ENCODE peak calls at places on chromosomes 5 and 9, in seven cellular contexts. G is sigmoid colon; W is left ventricle myocardium inferior; A is aorta; J is CD8-positive, alpha-beta T cell; D is NT2/D1; R is tibial nerve. I is an unnamed sample. For H3K27me3 and H3K36me3, the result is how much of the 10 kb centered on the place peaks cover.

GRCh38 chr5:134122530-134122929 is 8.0 kb downstream of the TCF7 start:
- DNase-seq in D (no peak), R (no peak), W (no peak), J (peak), A (no peak), G (no peak), I (no peak)

GRCh38 chr9:105425817-105426433 is 21.9 kb upstream of the FSD1L start:
- DNase-seq in G (no peak), D (no peak), J (no peak), W (no peak), A (no peak), R (no peak), I (no peak)

GRCh38 chr5:52334367-52334766 is 453.3 kb upstream of the ITGA1 start:
- DNase-seq in A (no peak), W (no peak), G (no peak), R (no peak), D (no peak), J (no peak), I (peak)

GRCh38 chr9:69549310-69550202 is 122.6 kb downstream of the APBA1 start:
- DNase-seq in W (no peak), J (no peak), A (no peak), D (peak), G (no peak), R (peak), I (peak)

GRCh38 chr9:134559013-134559412 is 82.6 kb upstream of the COL5A1 start:
- DNase-seq in A (no peak), J (no peak), W (no peak), R (no peak), D (no peak), G (peak), I (no peak)

GRCh38 chr5:43121565-43122484 is 1.1 kb downstream of the ZNF131 start:
- DNase-seq in W (no peak), A (no peak), D (no peak), J (no peak), G (no peak), R (no peak), I (no peak)

GRCh38 chr5:72525816-72526215 is 18.6 kb upstream of the ZNF366 start:
- DNase-seq in R (peak), J (no peak), A (no peak), G (no peak), W (no peak), D (no peak), I (no peak)

GRCh38 chr9:35836595-35836994 is 7.6 kb downstream of the TMEM8B start:
- DNase-seq in G (peak), A (no peak), D (no peak), R (no peak), W (no peak), J (no peak), I (no peak)

GRCh38 chr9:124518116-124518515 is 10.9 kb upstream of the NR5A1 start:
- DNase-seq in W (no peak), A (no peak), J (no peak), G (no peak), D (no peak), R (no peak), I (no peak)

GRCh38 chr5:26757941-26758340 is 280.4 kb downstream of the CDH9 start:
- DNase-seq in G (no peak), R (no peak), J (no peak), A (no peak), W (no peak), D (no peak), I (no peak)

GRCh38 chr5:53503819-53504218 is 23.4 kb downstream of the FST start:
- DNase-seq in W (no peak), J (no peak), R (no peak), G (no peak), A (no peak), D (no peak), I (no peak)

GRCh38 chr9:11235061-11235460 is 622.3 kb upstream of the PTPRD start:
- DNase-seq in A (no peak), J (no peak), D (no peak), W (no peak), R (no peak), G (no peak), I (no peak)

GRCh38 chr5:169100735-169101075 is 200.2 kb downstream of the SLIT3 start:
- DNase-seq in G (no peak), W (no peak), J (no peak), R (no peak), D (peak), A (no peak), I (no peak)

GRCh38 chr9:122227576-122227903 is 1.2 kb downstream of the LHX6 start:
- DNase-seq in J (no peak), R (no peak), A (no peak), W (no peak), D (no peak), G (no peak), I (no peak)

GRCh38 chr9:137049544-137050449 is 3.8 kb upstream of the NPDC1 start:
- DNase-seq in A (no peak), D (no peak), W (no peak), G (no peak), R (peak), J (peak), I (peak)

GRCh38 chr5:120545951-120546350 is 81.9 kb downstream of the PRR16 start:
- DNase-seq in R (no peak), J (no peak), D (no peak), G (no peak), W (no peak), A (no peak), I (no peak)

GRCh38 chr9:81083062-81083461 is 606.3 kb downstream of the TLE1 start:
- DNase-seq in D (peak), J (no peak), W (no peak), R (no peak), G (peak), A (no peak), I (no peak)

GRCh38 chr9:126397056-126397455 is 70.4 kb downstream of the MVB12B start:
- DNase-seq in R (no peak), G (no peak), D (no peak), A (no peak), J (peak), W (no peak), I (no peak)

GRCh38 chr5:158637039-158637438 is 462.7 kb downstream of the EBF1 start:
- DNase-seq in R (no peak), A (no peak), W (no peak), D (no peak), G (no peak), J (no peak), I (no peak)

GRCh38 chr5:56585466-56585865 is 229.9 kb upstream of the MAP3K1 start:
- DNase-seq in J (no peak), D (no peak), R (no peak), A (no peak), G (no peak), W (no peak), I (no peak)

GRCh38 chr9:127129718-127130085 is 7.3 kb upstream of the ANGPTL2 start:
- DNase-seq in A (no peak), J (no peak), G (peak), R (no peak), W (no peak), D (no peak), I (peak)

GRCh38 chr5:131413605-131414559 is 150.0 kb downstream of the CDC42SE2 start:
- DNase-seq in J (no peak), R (no peak), G (no peak), W (no peak), A (no peak), D (no peak), I (no peak)

GRCh38 chr9:124453586-124454191 is 3.4 kb downstream of the ADGRD2 start:
- DNase-seq in D (no peak), W (no peak), R (no peak), A (peak), G (no peak), J (no peak), I (no peak)

GRCh38 chr5:168607946-168608345 is 28.8 kb upstream of the PANK3 start:
- DNase-seq in D (no peak), J (no peak), A (no peak), W (no peak), R (no peak), G (no peak), I (no peak)

GRCh38 chr5:147081256-147081872 is 153.5 kb upstream of the STK32A start:
- DNase-seq in G (peak), J (no peak), A (peak), D (no peak), R (no peak), W (no peak), I (no peak)

GRCh38 chr5:171137768-171138540 is 171.1 kb upstream of the TLX3 start:
- DNase-seq in W (no peak), D (no peak), G (no peak), J (no peak), A (no peak), R (no peak), I (no peak)

GRCh38 chr5:171142617-171143016 is 166.4 kb upstream of the TLX3 start:
- DNase-seq in A (no peak), J (no peak), R (no peak), W (no peak), D (no peak), G (no peak), I (no peak)

GRCh38 chr5:171143926-171144325 is 165.1 kb upstream of the TLX3 start:
- DNase-seq in G (no peak), R (no peak), W (no peak), A (no peak), D (no peak), J (no peak), I (no peak)

GRCh38 chr5:171143171-171143570 is 165.9 kb upstream of the TLX3 start:
- DNase-seq in R (no peak), G (no peak), A (no peak), D (no peak), J (no peak), W (no peak), I (no peak)

DNA sequence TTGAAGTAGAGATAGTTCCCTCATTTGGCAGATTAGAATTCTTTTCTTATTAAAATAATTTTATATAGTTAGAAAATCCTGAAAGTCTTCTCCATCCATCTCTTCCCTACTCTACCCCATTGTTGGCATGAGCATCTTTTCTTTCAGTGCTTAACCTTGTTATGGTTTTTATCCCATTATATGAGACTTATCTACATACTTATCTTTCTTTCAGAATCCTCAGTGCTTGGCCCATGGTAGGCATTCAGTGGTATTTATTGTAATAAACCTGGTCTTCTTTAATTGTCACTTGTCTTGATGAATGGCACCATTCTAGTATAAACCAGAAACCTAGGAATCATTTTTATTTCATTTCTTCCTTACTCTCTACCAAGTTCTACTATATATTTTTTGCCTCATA is 169.8 kb upstream of the TLX3 start:
- DNase-seq in J (no peak), G (no peak), W (no peak), A (no peak), R (no peak), D (no peak), I (no peak)
- H3K4me3 ChIP-seq in J (no peak), G (no peak), W (no peak), A (no peak), R (no peak), D (no peak), I (no peak)

DNA sequence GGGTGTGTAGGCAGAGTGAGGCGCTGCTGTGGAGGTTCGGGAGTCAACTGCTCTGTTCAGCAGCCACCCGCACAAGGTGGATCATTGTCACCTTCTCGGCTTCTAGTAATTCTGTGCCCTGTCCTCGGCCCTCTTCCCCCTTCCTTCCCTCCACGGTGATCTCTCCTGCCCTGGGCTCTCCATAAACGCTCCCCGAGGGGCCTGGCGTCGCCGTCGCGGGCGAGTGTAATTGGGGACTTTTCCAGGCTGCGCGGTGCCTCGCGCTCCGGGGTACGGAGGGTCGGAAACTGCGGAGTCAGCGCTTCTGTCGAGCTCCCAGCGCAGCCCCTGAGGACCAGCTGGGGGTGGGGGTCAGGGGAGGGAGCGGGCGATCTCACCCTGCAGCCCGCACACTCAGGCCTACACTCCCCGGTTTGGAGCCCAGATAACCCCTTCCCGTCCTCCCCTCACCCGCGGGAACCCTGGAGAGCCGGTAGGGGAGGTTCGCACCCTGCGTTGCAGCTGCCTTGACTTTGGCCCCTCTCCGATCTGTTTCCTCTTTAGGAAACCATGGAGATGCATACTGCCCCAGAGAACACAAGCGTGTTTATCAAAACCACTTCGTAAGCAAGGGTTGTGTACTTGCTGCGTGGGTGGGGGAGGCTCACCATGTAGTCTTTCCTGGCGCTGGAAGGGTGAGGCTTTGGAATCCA is 188.3 kb upstream of the ZNF618 start:
- DNase-seq in G (no peak), W (no peak), R (no peak), A (no peak), D (no peak), J (no peak), I (no peak)
- H3K27me3 ChIP-seq in G (under half), W (half or more), R (half or more), A (under half), D (half or more), J (under half), I (under half)

DNA sequence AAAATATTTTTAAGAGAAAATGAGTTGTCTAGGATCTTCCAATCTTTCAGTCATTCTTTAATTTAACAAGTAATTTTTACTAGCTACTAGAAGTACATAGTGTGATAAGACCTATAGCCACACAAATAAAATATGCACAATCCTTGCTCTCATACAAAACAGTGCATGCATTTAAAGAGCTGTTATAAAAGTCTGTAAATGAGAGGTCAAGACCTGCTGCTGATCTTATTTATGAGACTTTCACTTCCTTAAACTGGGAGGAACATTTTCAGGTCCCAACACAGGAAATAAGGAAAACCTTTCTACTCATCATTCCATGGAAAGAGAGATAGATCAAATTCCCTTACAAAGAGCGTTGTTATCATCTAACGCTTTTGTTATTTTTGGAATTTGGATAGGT is 54.2 kb upstream of the PAM start:
- DNase-seq in A (no peak), R (no peak), D (no peak), G (no peak), W (no peak), J (no peak), I (no peak)
- H3K36me3 ChIP-seq in A (under half), R (under half), D (under half), G (under half), W (under half), J (under half), I (under half)

GRCh38 chr9:13568851-13569618 is 289.5 kb upstream of the MPDZ start:
- DNase-seq in W (peak), J (no peak), R (no peak), D (no peak), G (peak), A (no peak), I (no peak)
- H3K4me3 ChIP-seq in W (peak), J (no peak), R (peak), D (peak), G (peak), A (no peak), I (no peak)

GRCh38 chr9:90580576-90580975 is 62.0 kb downstream of the DIRAS2 start:
- DNase-seq in W (no peak), R (no peak), J (no peak), D (no peak), A (no peak), G (no peak), I (no peak)
- H3K27me3 ChIP-seq in W (under half), R (under half), J (under half), D (under half), A (under half), G (under half), I (under half)

DNA sequence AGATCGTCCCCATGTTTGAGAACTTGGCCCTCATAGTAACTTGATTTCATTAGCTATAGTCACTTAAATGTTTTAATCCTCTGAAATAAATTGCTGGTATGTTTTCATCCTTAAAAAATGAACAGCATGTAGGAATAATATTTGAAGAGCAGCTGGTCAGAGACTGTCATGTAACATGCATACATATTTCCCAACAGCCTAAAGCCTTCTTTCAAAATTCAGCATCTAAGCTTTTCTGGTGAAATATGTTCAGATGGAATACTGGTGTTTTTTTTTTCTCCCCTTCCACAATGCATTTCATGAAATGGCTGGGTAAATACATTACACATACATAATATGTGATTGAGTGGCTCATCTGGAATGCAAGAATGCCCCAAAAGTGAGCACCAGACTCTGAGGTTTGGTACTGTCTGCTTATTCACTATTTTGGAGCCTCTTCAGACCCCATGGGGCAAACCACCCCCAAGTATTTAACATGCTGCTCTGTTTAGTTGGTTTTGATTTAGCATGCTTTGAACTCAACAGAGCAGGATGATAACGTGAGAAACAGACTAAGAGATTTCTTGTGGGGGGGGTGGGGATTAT is 94.0 kb downstream of the SMARCA2 start:
- DNase-seq in D (no peak), A (no peak), R (no peak), J (no peak), W (no peak), G (no peak), I (no peak)
- H3K36me3 ChIP-seq in D (under half), A (under half), R (under half), J (under half), W (half or more), G (under half), I (under half)

DNA sequence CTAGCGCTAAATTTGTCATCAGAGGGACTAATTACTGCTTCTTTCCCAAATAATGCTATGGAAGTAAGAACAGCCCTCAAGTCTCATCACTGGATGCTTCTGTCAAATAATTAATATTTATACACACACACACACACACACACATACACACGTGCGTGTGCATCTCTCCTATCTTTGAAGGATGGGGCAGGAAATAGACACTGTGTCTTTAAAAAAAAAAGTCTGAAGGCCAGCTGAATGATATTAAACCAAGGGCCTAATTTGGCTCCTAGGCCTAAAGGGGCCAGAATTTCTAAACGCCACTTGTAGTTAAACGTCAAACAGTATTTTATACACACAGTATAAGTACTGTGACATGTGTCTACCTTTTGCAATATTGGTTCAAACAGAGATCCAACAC is 3.3 kb downstream of the SLF1 start:
- DNase-seq in G (no peak), D (no peak), J (no peak), R (no peak), W (no peak), A (no peak), I (no peak)
- H3K4me3 ChIP-seq in G (no peak), D (no peak), J (no peak), R (no peak), W (peak), A (no peak), I (no peak)

I was measured in BE2C.